ENCODE peak calls at places on chromosomes 4 and X, in six cellular contexts. N is endothelial cell of umbilical vein, H is IMR-90, S is HCT116, Z is H54, I is GM12891. V is an unnamed sample.

GRCh38 chr4:103002551-103002950 is 17.0 kb downstream of the SLC9B1 start:
- DNase-seq in S (no peak), H (peak), I (no peak), Z (no peak), N (peak), V (no peak)

GRCh38 chr4:9932771-9933170 is 88.5 kb downstream of the SLC2A9 start:
- DNase-seq in Z (no peak), N (no peak), I (no peak), S (no peak), H (no peak), V (no peak)

GRCh38 chr4:157664726-157665125 is 444.2 kb downstream of the GRIA2 start:
- DNase-seq in N (no peak), S (peak), I (no peak), Z (no peak), H (peak), V (no peak)

GRCh38 chr4:53592686-53593641 is 1.7 kb upstream of the LNX1 start:
- DNase-seq in I (no peak), Z (no peak), H (no peak), N (peak), S (no peak), V (no peak)

GRCh38 chr4:74873545-74874295 is 59.2 kb upstream of the PARM1 start:
- DNase-seq in N (no peak), Z (no peak), S (no peak), I (peak), H (no peak), V (no peak)

GRCh38 chrX:110415440-110416167 is 57.0 kb downstream of the RTL9 start:
- DNase-seq in I (no peak), H (peak), N (no peak), S (no peak), Z (no peak), V (peak)

GRCh38 chrX:10045327-10046000 is 78.3 kb downstream of the CLDN34 start:
- DNase-seq in Z (no peak), H (no peak), I (no peak), N (peak), S (no peak), V (peak)

GRCh38 chrX:38138900-38139299 is 81.8 kb downstream of the SRPX start:
- DNase-seq in H (no peak), Z (no peak), S (no peak), I (no peak), N (peak), V (no peak)

GRCh38 chrX:9526965-9527364 is 62.1 kb downstream of the TBL1X start:
- DNase-seq in N (no peak), S (no peak), H (no peak), I (no peak), Z (no peak), V (no peak)

GRCh38 chr4:165454426-165454825 is 75.6 kb downstream of the CPE start:
- DNase-seq in Z (no peak), N (no peak), S (no peak), H (no peak), I (no peak), V (no peak)

GRCh38 chrX:135435933-135436332 is 14.2 kb downstream of the SMIM10L2A start:
- DNase-seq in I (no peak), S (no peak), N (no peak), Z (no peak), H (no peak), V (no peak)

GRCh38 chr4:128775477-128775876 is 34.0 kb upstream of the JADE1 start:
- DNase-seq in S (no peak), N (no peak), I (no peak), H (no peak), Z (no peak), V (no peak)

GRCh38 chrX:40262641-40263560 is 165.1 kb upstream of the BCOR start:
- DNase-seq in Z (peak), H (peak), I (no peak), S (peak), N (peak), V (no peak)

GRCh38 chrX:74450803-74451449 is 29.6 kb downstream of the SLC16A2 start:
- DNase-seq in H (peak), S (peak), Z (peak), I (no peak), N (no peak), V (no peak)

GRCh38 chrX:68914337-68914989 is 85.6 kb downstream of the EFNB1 start:
- DNase-seq in N (no peak), H (no peak), S (no peak), Z (no peak), I (no peak), V (no peak)

GRCh38 chr4:55615008-55615407 is 21.1 kb downstream of the NMU start:
- DNase-seq in H (no peak), N (no peak), Z (no peak), I (no peak), S (no peak), V (no peak)

GRCh38 chr4:90127223-90127705 is at the start of gene CCSER1:
- DNase-seq in Z (no peak), H (peak), I (peak), S (peak), N (peak), V (peak)

GRCh38 chr4:169437299-169438047 is 166.7 kb upstream of the SH3RF1 start:
- DNase-seq in H (no peak), Z (no peak), S (no peak), I (no peak), N (no peak), V (no peak)
- TF ChIP-seq POLR2A in H (no peak), Z (no peak), S (no peak), I (no peak), N (no peak), V (no peak)

GRCh38 chr4:40056722-40057539 is at the start of gene N4BP2:
- DNase-seq in I (peak), N (peak), S (peak), H (peak), Z (peak), V (peak)

GRCh38 chr4:40057540-40058091 is 966 bp downstream of the N4BP2 start:
- DNase-seq in H (peak), S (peak), I (peak), Z (peak), N (peak), V (peak)

GRCh38 chr4:40058121-40058520 is 1.5 kb downstream of the N4BP2 start:
- DNase-seq in S (no peak), N (no peak), H (no peak), Z (no peak), I (no peak), V (peak)

GRCh38 chr4:40055379-40055872 is 1.2 kb upstream of the N4BP2 start:
- DNase-seq in Z (no peak), S (no peak), N (no peak), I (no peak), H (no peak), V (no peak)

DNA sequence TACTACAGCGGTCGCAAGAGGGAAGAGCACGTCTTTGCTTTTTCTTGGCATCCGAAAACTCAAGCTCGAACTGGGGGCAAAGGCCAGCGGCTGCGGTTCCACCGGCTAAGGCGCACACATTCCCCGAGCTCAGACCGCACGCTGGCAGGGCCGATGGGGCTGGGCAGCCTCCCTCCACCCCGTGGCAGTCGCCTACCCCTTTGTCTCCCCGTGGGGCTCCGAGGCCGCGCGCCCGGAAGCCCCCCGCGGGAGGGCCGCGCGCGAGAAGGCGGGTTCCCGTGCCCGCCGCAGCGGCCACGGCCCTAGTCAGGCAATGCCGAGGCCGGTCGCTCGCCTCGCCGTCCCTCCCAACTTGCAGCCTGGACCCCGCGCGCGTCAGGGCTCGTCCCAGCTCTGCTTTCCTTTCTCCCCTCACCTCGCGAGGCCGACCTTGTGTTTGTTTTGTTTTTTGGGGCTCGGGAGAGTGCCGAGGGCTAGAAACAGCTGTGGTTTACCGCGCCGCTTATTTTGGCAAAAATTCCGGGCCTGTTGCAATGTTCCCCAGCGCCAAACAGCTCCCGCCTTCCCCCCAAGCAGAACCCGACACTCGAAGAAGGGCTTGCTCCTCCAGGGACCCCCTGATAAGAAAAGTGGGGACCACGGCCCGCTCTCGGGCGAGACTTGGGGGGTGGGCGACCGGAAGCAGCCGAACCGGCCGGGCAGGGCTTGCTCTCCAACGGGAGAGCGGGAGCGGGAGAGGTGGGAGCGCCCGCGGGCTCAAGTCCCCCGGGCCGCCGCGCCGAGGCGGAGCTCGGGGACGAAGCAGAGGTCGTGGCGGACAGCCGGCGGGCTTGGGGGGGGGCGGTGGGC is 553 bp upstream of the N4BP2 start:
- DNase-seq in H (peak), N (peak), S (no peak), Z (peak), I (peak), V (peak)
- TF ChIP-seq POLR2A in H (peak), N (peak), S (peak), Z (peak), I (peak), V (peak)

GRCh38 chr4:39450618-39451017 is 8.1 kb downstream of the RPL9 start:
- DNase-seq in S (no peak), I (no peak), Z (no peak), N (no peak), H (no peak), V (no peak)

GRCh38 chr4:39452153-39452859 is 6.4 kb downstream of the RPL9 start:
- DNase-seq in S (no peak), N (no peak), Z (no peak), I (no peak), H (no peak), V (no peak)

GRCh38 chr4:39453738-39454137 is 5.0 kb downstream of the RPL9 start:
- DNase-seq in N (no peak), S (no peak), Z (no peak), H (no peak), I (no peak), V (no peak)

GRCh38 chr4:39451423-39452023 is 7.2 kb downstream of the RPL9 start:
- DNase-seq in N (no peak), Z (no peak), H (no peak), I (no peak), S (no peak), V (no peak)

DNA sequence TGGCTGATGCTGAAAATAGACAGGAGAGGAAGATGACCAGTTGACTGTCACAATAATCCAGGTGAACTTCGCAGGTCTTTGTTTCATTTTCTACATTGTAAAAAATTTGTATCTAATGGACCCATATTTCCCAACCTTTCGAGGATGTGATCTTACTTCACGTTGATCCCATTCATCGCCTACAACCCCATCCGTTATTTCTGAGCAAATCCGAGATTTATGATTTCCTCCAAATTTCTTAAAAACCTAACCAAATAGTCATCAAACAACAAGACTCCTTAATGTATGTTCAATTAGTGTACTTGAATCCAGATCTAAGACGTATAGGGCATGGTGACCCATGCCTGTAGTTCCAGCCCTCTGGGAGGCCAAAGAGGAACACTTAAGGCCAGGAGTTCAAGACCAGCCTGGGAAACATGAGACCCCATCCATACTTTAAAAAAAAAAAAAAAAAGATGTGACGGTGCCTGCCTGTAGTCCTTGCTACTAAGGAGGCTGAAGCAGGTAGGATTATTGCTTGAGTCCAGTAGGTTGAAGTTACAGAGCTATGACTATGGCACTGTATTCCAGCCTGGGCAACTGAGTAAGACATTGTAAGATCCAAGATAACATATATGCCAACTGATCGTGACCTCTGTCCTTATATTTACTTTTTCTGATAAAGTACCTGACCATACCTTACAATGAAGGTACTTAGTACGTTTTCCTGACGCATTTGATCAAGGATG is 5.7 kb downstream of the RPL9 start:
- DNase-seq in Z (no peak), H (no peak), I (no peak), S (no peak), N (no peak), V (no peak)
- TF ChIP-seq POLR2A in Z (no peak), H (no peak), I (peak), S (no peak), N (peak), V (peak)

GRCh38 chrX:154780968-154781367 is 18.3 kb downstream of the DKC1 start:
- DNase-seq in N (no peak), S (no peak), H (no peak), I (no peak), Z (no peak), V (no peak)

GRCh38 chrX:154784149-154784985 is 20.9 kb downstream of the MPP1 start:
- DNase-seq in S (no peak), I (no peak), H (no peak), Z (no peak), N (no peak), V (peak)

GRCh38 chrX:154791467-154791866 is 13.8 kb downstream of the MPP1 start:
- DNase-seq in I (no peak), S (no peak), H (no peak), Z (no peak), N (no peak), V (no peak)

DNA sequence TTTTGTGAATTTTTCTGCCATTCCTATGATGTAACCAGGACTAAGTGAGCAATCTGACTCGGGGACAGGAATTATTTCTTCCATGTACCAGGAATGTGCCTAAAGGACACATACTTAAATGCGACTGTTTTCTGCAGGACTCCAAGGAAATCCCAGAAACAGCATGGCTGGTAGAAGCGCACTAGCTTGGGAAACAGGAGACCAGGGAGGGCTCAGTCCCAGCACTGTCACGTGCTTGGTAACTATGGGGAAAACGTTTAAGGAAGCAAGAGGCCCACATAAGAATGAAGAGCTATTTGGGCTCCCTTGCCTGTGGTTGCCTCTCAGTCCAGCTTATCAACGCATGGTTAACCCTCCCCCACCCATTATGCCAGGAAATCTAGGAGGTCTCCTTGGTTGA is 19.6 kb downstream of the MPP1 start:
- DNase-seq in H (no peak), S (no peak), N (no peak), Z (no peak), I (no peak), V (peak)
- TF ChIP-seq POLR2A in H (no peak), S (no peak), N (no peak), Z (no peak), I (no peak), V (no peak)

GRCh38 chrX:117002981-117003380 is 540.2 kb upstream of the CT83 start:
- DNase-seq in N (no peak), I (no peak), H (no peak), Z (no peak), S (no peak), V (no peak)
- TF ChIP-seq POLR2A in N (no peak), I (no peak), H (no peak), Z (no peak), S (no peak), V (no peak)

GRCh38 chr4:1691737-1692373 is 7.7 kb upstream of the FAM53A start:
- DNase-seq in S (no peak), Z (no peak), H (no peak), N (no peak), I (no peak), V (no peak)
- TF ChIP-seq POLR2A in S (no peak), Z (no peak), H (no peak), N (no peak), I (no peak), V (no peak)

GRCh38 chr4:83112239-83112638 is 2.3 kb downstream of the PLAC8 start:
- DNase-seq in Z (no peak), N (no peak), H (no peak), I (no peak), S (no peak), V (no peak)

GRCh38 chr4:83109480-83110221 is 4.9 kb downstream of the PLAC8 start:
- DNase-seq in Z (no peak), N (peak), S (no peak), H (peak), I (peak), V (peak)

GRCh38 chr4:83110970-83111369 is 3.6 kb downstream of the PLAC8 start:
- DNase-seq in N (no peak), I (no peak), S (no peak), H (no peak), Z (no peak), V (no peak)

GRCh38 chr4:83108101-83108861 is 6.2 kb downstream of the PLAC8 start:
- DNase-seq in S (no peak), I (no peak), H (no peak), Z (no peak), N (no peak), V (no peak)

GRCh38 chr4:83110222-83110945 is 4.1 kb downstream of the PLAC8 start:
- DNase-seq in H (peak), S (peak), Z (peak), N (peak), I (peak), V (peak)
- TF ChIP-seq POLR2A in H (no peak), S (no peak), Z (no peak), N (peak), I (peak), V (no peak)

GRCh38 chr4:87540176-87541058 is 11.2 kb upstream of the SPARCL1 start:
- DNase-seq in I (no peak), N (no peak), S (no peak), Z (no peak), H (peak), V (no peak)
- TF ChIP-seq POLR2A in I (no peak), N (no peak), S (no peak), Z (no peak), H (no peak), V (no peak)

DNA sequence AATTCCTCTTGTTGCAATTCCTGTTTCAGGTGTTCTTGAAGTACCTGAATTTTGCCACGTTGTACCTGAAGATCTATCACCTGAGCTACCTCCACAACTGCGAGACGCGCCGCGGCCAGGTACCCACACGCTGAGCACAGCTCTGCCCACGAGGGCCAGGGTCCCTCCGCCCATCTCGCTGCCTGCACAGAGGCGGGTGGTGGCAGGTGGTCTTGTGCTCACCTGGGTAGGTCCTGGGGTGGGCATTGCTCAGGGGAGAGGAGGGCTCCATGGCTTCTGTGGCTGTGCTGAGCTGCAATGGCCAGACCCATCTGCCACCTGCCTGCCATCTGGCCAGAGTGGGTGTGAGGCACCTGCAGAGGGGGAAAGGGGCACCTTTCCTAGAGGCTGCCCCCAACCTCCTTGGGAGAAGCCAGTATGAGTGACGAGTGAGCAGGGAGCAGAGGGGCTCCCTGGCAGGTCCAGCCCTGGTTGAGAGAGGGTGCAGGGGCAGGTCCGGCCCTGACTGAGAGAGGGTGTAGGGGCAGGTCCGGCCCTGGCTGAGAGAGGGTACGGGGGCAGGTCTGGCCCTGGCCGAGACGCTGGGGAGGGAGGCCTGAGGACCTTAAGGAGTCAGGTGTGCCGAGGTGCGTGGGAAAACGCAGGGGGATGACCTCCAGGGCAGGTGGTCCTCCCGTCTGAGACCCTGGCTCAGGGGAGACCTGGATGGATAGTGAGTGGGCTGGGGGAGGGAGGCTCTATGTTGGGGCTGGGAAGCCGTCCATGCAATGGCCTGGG is 10.7 kb downstream of the PDE6B start:
- DNase-seq in Z (no peak), N (no peak), I (no peak), S (no peak), H (no peak), V (no peak)
- TF ChIP-seq POLR2A in Z (no peak), N (no peak), I (no peak), S (no peak), H (no peak), V (no peak)

DNA sequence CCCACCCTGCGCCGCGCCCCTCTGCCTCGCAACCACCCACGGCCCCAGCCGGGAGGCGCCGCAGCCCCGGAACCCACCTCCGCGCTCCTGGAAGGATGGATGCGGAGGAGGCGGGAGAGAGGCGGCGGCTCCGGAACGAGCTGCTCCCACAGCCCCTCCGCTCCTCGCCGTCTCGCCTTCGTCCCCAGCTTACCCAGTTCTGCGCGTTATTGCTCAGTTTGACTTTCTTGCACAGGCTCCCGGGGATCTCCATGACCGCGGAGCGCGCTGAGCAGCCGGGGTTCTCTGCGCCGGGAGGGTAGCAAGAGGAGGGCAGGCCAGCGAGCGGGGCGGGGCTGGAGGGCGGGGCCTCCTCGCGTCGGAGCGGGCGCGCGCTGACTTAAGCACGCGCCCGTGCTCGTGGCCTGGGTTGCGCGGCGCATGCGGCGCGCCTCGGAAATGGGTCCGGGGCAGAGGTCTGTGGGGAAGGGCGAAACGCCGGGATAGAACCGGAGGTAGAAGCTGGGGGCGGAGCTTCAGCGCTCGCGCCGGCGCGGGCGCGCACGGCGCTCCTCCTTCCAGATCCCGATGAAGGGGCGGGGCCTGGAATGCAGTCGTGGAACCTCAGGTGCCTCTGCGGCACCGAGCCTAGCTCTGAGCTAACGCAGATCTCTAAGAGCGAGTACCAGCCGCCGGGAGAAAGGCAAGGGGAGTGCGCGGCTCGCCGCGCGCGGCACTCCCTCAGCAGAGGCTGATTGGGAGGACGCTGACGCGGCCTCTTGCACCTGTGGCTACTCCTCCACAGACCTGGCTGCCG is at the start of gene PAPSS1:
- DNase-seq in H (peak), I (peak), N (peak), S (peak), Z (peak), V (peak)
- TF ChIP-seq POLR2A in H (peak), I (peak), N (peak), S (peak), Z (peak), V (peak)